ENCODE peak calls at places on chromosomes 12 and 14, in eight cellular contexts. F is cardiac muscle cell; E is OCI-LY7; A is erythroblast; S is substantia nigra; W is neuronal stem cell; Y is activated effector memory CD4-positive, alpha-beta T cell treated with Interleukin-2 at 50 U/mL for 16 hours; Z is A549. Q is an unnamed sample.
A peak's percentile ranks its signal among the peaks of the same experiment; 100 is the strongest.

GRCh38 chr12:51409846-51410245 is 14.8 kb upstream of the SLC4A8 start:
- DNase-seq in F (no peak), E (no peak), A (no peak), S (no peak), W (no peak), Y (no peak), Z (no peak), Q (no peak)

GRCh38 chr12:57899010-57899662 is 42.2 kb upstream of the ATP23 start:
- DNase-seq in F (peak; percentile 64), E (peak; percentile 86), A (no peak), S (peak; percentile 47), W (no peak), Y (peak; percentile 69), Z (no peak), Q (peak; percentile 95)

GRCh38 chr14:99255621-99256482 is 16.1 kb downstream of the BCL11B start:
- DNase-seq in F (no peak), E (no peak), A (no peak), S (no peak), W (no peak), Y (no peak), Z (no peak), Q (no peak)

GRCh38 chr14:96634896-96635295 is 132.7 kb downstream of the PAPOLA start:
- DNase-seq in F (no peak), E (no peak), A (no peak), S (no peak), W (no peak), Y (no peak), Z (no peak), Q (no peak)

GRCh38 chr12:67057072-67057471 is 212.1 kb upstream of the CAND1 start:
- DNase-seq in F (no peak), E (no peak), A (no peak), S (no peak), W (no peak), Y (no peak), Z (no peak), Q (no peak)

GRCh38 chr12:9906888-9907287 is 25.3 kb downstream of the CLEC2A start:
- DNase-seq in F (no peak), E (no peak), A (no peak), S (no peak), W (no peak), Y (no peak), Z (no peak), Q (no peak)

GRCh38 chr12:67220065-67220464 is 49.1 kb upstream of the CAND1 start:
- DNase-seq in F (no peak), E (no peak), A (no peak), S (no peak), W (no peak), Y (no peak), Z (no peak), Q (no peak)

GRCh38 chr12:62862259-62862881 is 72.6 kb downstream of the PPM1H start:
- DNase-seq in F (peak; percentile 23), E (no peak), A (no peak), S (no peak), W (no peak), Y (no peak), Z (no peak), Q (no peak)

GRCh38 chr14:56216631-56217379 is 98.6 kb downstream of the PELI2 start:
- DNase-seq in F (peak; percentile 66), E (no peak), A (peak; percentile 54), S (peak; percentile 94), W (no peak), Y (no peak), Z (no peak), Q (no peak)

GRCh38 chr14:100305446-100306255 is 593 bp downstream of the SLC25A29 start:
- DNase-seq in F (no peak), E (peak; percentile 43), A (no peak), S (peak; percentile 77), W (no peak), Y (no peak), Z (peak; percentile 24), Q (no peak)

GRCh38 chr12:68612245-68612644 is 1.5 kb downstream of the RAP1B start:
- DNase-seq in F (peak; percentile 37), E (no peak), A (peak; percentile 21), S (no peak), W (no peak), Y (no peak), Z (no peak), Q (peak; percentile 26)

GRCh38 chr12:12735301-12735700 is 18.1 kb downstream of the CDKN1B start:
- DNase-seq in F (peak; percentile 60), E (no peak), A (no peak), S (no peak), W (no peak), Y (no peak), Z (no peak), Q (no peak)

GRCh38 chr12:92419201-92419600 is 273.6 kb upstream of the BTG1 start:
- DNase-seq in F (no peak), E (no peak), A (no peak), S (no peak), W (no peak), Y (no peak), Z (no peak), Q (no peak)

GRCh38 chr12:25151476-25151875 is 43.5 kb downstream of the DNAI7 start:
- DNase-seq in F (peak; percentile 95), E (no peak), A (no peak), S (no peak), W (no peak), Y (no peak), Z (peak; percentile 35), Q (peak; percentile 93)

GRCh38 chr12:93673084-93673483 is 4.1 kb upstream of the CRADD start:
- DNase-seq in F (no peak), E (no peak), A (no peak), S (no peak), W (no peak), Y (no peak), Z (no peak), Q (no peak)

GRCh38 chr14:97056086-97056485 is 258.9 kb downstream of the VRK1 start:
- DNase-seq in F (no peak), E (no peak), A (peak; percentile 16), S (no peak), W (no peak), Y (no peak), Z (no peak), Q (no peak)

GRCh38 chr12:51823875-51824565 is 24.5 kb downstream of the FIGNL2 start:
- DNase-seq in F (peak; percentile 79), E (peak; percentile 39), A (peak; percentile 27), S (peak; percentile 44), W (no peak), Y (no peak), Z (peak; percentile 70), Q (peak; percentile 23)

GRCh38 chr12:56078931-56079728 is 835 bp upstream of the ERBB3 start:
- DNase-seq in F (peak; percentile 86), E (peak; percentile 51), A (peak; percentile 72), S (peak; percentile 59), W (peak; percentile 71), Y (peak; percentile 34), Z (peak; percentile 92), Q (peak; percentile 87)

GRCh38 chr14:89304972-89305703 is 111.9 kb downstream of the FOXN3 start:
- DNase-seq in F (peak; percentile 85), E (peak; percentile 58), A (no peak), S (no peak), W (no peak), Y (no peak), Z (no peak), Q (peak; percentile 31)

GRCh38 chr14:69101331-69101826 is 51.5 kb downstream of the DCAF5 start:
- DNase-seq in F (peak; percentile 92), E (no peak), A (peak; percentile 66), S (no peak), W (no peak), Y (no peak), Z (peak; percentile 45), Q (peak; percentile 52)

GRCh38 chr14:98725676-98726075 is 546.3 kb downstream of the BCL11B start:
- DNase-seq in F (no peak), E (no peak), A (no peak), S (no peak), W (no peak), Y (no peak), Z (no peak), Q (no peak)

GRCh38 chr12:52147367-52147972 is 44.3 kb downstream of the KRT80 start:
- DNase-seq in F (peak; percentile 96), E (no peak), A (peak; percentile 85), S (no peak), W (no peak), Y (no peak), Z (peak; percentile 96), Q (peak; percentile 100)

GRCh38 chr12:91123236-91123635 is 11.9 kb upstream of the LUM start:
- DNase-seq in F (no peak), E (no peak), A (no peak), S (no peak), W (no peak), Y (no peak), Z (no peak), Q (no peak)

GRCh38 chr12:48794870-48795269 is 6.0 kb upstream of the ADCY6 start:
- DNase-seq in F (no peak), E (no peak), A (no peak), S (no peak), W (no peak), Y (no peak), Z (no peak), Q (no peak)

GRCh38 chr14:67428501-67429031 is 16.6 kb upstream of the PLEK2 start:
- DNase-seq in F (peak; percentile 70), E (no peak), A (no peak), S (no peak), W (no peak), Y (no peak), Z (no peak), Q (no peak)

GRCh38 chr12:49000346-49000745 is 1.2 kb upstream of the DDN start:
- DNase-seq in F (no peak), E (no peak), A (no peak), S (no peak), W (no peak), Y (no peak), Z (no peak), Q (no peak)

GRCh38 chr12:128267246-128267622 is 264 bp downstream of the TMEM132C start:
- DNase-seq in F (no peak), E (no peak), A (no peak), S (no peak), W (no peak), Y (no peak), Z (no peak), Q (no peak)

GRCh38 chr14:58631720-58632119 is 6.0 kb upstream of the DACT1 start:
- DNase-seq in F (no peak), E (no peak), A (no peak), S (no peak), W (no peak), Y (no peak), Z (no peak), Q (no peak)

GRCh38 chr14:78356406-78356805 is 186.2 kb downstream of the NRXN3 start:
- DNase-seq in F (no peak), E (no peak), A (no peak), S (peak; percentile 20), W (peak; percentile 47), Y (no peak), Z (no peak), Q (no peak)

GRCh38 chr14:33851931-33852330 is 98.9 kb downstream of the EGLN3 start:
- DNase-seq in F (no peak), E (no peak), A (no peak), S (no peak), W (no peak), Y (no peak), Z (no peak), Q (no peak)

Q was measured in SJSA1.